ENCODE peak calls at places on chromosomes 4 and X, in ten cellular contexts. T is colonic mucosa, M is endodermal cell, X is adipocyte, I is SK-N-SH, Y is PC-3, P is astrocyte, N is neuronal stem cell, A is mesendoderm, L is neural progenitor cell. C is an unnamed sample. For H3K36me3, the result is how much of the 10 kb centered on the place peaks cover.

GRCh38 chrX:79366888-79367749 is at the start of gene ITM2A:
- DNase-seq in T (peak), M (peak), X (no peak), I (peak), Y (no peak), P (no peak), N (peak), A (peak), L (peak), C (peak)

GRCh38 chrX:20362268-20363002 is 95.7 kb upstream of the RPS6KA3 start:
- DNase-seq in T (no peak), M (no peak), X (peak), I (no peak), Y (peak), P (peak), N (no peak), A (peak), L (peak), C (no peak)

GRCh38 chr4:87938746-87939145 is 36.8 kb upstream of the SPP1 start:
- DNase-seq in T (no peak), M (no peak), X (no peak), I (no peak), Y (no peak), P (no peak), N (no peak), A (no peak), L (no peak), C (no peak)

GRCh38 chrX:37474478-37474877 is 97.0 kb upstream of the LANCL3 start:
- DNase-seq in T (no peak), M (peak), X (no peak), I (no peak), Y (no peak), P (no peak), N (no peak), A (no peak), L (no peak), C (no peak)

GRCh38 chr4:55636622-55636999 is 513 bp upstream of the NMU start:
- DNase-seq in T (no peak), M (peak), X (no peak), I (peak), Y (no peak), P (no peak), N (peak), A (peak), L (peak), C (no peak)

GRCh38 chrX:40012800-40013682 is 84.7 kb downstream of the BCOR start:
- DNase-seq in T (peak), M (peak), X (peak), I (no peak), Y (peak), P (peak), N (no peak), A (peak), L (peak), C (peak)

GRCh38 chr4:28926156-28926555 is 1794.0 kb upstream of the PCDH7 start:
- DNase-seq in T (no peak), M (no peak), X (no peak), I (no peak), Y (no peak), P (peak), N (no peak), A (no peak), L (no peak), C (no peak)

GRCh38 chrX:137052641-137053235 is 18.9 kb upstream of the GPR101 start:
- DNase-seq in T (no peak), M (peak), X (no peak), I (peak), Y (peak), P (no peak), N (no peak), A (no peak), L (peak), C (no peak)

GRCh38 chr4:77742054-77742453 is 77.1 kb downstream of the CNOT6L start:
- DNase-seq in T (no peak), M (no peak), X (peak), I (no peak), Y (no peak), P (no peak), N (no peak), A (no peak), L (no peak), C (no peak)

GRCh38 chrX:16762579-16762978 is 23.7 kb upstream of the TXLNG start:
- DNase-seq in T (no peak), M (no peak), X (no peak), I (no peak), Y (no peak), P (no peak), N (no peak), A (no peak), L (no peak), C (no peak)

GRCh38 chrX:12984629-12985303 is 9.9 kb downstream of the TMSB4X start:
- DNase-seq in T (no peak), M (no peak), X (peak), I (no peak), Y (peak), P (peak), N (no peak), A (no peak), L (no peak), C (no peak)

GRCh38 chr4:13852411-13852810 is 224.9 kb upstream of the BOD1L1 start:
- DNase-seq in T (no peak), M (no peak), X (no peak), I (no peak), Y (no peak), P (no peak), N (no peak), A (no peak), L (no peak), C (no peak)

GRCh38 chrX:153405426-153405825 is 4.3 kb upstream of the PNMA6E start:
- DNase-seq in T (no peak), M (no peak), X (no peak), I (no peak), Y (no peak), P (no peak), N (no peak), A (no peak), L (no peak), C (peak)

GRCh38 chr4:3071811-3072210 is 2.5 kb downstream of the HTT-AS start:
- DNase-seq in T (no peak), M (no peak), X (no peak), I (no peak), Y (no peak), P (no peak), N (no peak), A (no peak), L (no peak), C (no peak)

DNA sequence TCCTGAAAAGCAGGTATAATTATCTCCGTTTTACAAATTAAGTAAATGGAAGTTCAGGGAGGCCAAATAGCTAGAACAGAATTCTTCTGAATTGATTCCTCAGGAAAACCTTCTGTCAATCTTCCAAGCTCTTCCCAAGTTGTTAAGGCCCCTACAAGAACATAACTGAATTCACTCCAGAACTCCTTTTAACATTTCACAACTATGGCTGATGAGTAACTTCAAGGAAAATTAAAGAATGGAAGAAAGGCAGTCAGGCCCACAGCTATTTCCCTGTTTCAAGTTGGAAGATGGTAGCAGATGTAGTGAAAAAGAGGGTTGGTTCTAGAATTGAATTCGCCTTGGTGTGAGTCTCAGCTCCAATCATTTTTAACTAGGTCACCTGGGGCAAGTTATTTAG is 15.9 kb downstream of the SETD7 start:
- DNase-seq in T (no peak), M (no peak), X (peak), I (no peak), Y (no peak), P (no peak), N (no peak), A (no peak), L (no peak), C (no peak)
- H3K9ac ChIP-seq in T (no peak), M (no peak), X (no peak), I (no peak), Y (no peak), P (no peak), N (no peak), A (no peak), L (no peak), C (no peak)

DNA sequence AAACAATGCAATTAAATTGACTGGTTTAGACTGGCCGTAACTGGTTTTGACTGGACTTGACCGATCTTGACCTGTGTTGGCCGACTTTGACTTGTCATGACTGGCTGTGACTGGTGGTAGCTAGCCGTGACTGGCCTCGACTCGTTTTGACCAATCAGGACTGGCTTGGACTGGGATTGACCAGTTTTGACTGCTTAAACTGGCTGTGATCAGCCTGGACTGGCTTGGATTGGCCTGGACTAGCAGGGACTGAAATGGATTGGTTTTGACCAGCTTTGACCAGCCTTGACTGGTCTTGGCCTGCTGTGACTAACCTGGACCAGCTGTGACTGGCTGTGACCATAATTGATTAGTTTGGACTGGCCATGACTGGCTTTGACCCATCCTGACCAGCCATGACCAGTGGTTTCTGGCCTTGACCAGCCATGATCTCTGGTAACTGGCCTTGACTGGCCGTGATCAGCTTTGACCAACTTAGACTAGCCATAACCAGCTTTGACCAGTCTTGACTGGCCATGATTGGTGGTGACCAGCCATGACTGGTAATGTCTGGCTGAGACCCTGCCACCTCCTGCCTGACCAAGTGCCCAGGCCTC is 13.1 kb downstream of the SUV39H1 start:
- DNase-seq in T (no peak), M (no peak), X (no peak), I (no peak), Y (no peak), P (no peak), N (no peak), A (peak), L (no peak), C (no peak)
- H3K36me3 ChIP-seq in T (under half), M (under half), X (under half), I (under half), Y (under half), P (under half), N (under half), A (under half), L (under half), C (under half)

DNA sequence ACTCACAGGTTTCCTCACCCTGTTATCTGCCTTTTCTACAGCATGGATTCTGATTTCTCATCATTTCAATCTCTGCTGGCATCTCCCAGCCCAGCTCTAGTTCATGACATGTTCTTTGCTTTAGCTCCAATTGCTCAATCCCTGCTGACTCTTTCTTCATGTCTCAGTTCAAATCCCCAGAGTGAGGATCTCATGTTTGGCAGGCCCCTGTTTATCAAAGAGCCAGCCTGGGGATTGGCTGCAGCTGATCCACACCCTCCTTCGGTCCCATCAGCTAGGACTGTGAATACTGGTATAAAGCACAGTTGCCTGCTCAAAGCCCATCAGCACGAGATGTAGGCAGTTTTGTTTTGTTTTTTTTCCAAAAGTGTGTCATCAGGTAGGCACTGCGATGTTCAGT is 14.4 kb upstream of the CC2D2A start:
- DNase-seq in T (no peak), M (no peak), X (peak), I (no peak), Y (no peak), P (no peak), N (no peak), A (no peak), L (no peak), C (peak)
- H3K9ac ChIP-seq in T (no peak), M (no peak), X (peak), I (no peak), Y (no peak), P (no peak), N (no peak), A (no peak), L (no peak), C (no peak)

GRCh38 chr4:99180367-99181169 is 36.5 kb upstream of the ADH4 start:
- DNase-seq in T (no peak), M (no peak), X (peak), I (no peak), Y (peak), P (peak), N (no peak), A (no peak), L (no peak), C (no peak)
- H3K36me3 ChIP-seq in T (under half), M (under half), X (under half), I (under half), Y (under half), P (under half), N (under half), A (under half), L (under half), C (under half)